ENCODE peak calls at places on chromosomes 3 and 15, in five cellular contexts. One of them, this sample, is unnamed.

GRCh38 chr15:44788748-44789147 is 52.4 kb downstream of the TRIM69 start:
- DNase-seq in K562: no peak
- DNase-seq in GM12878: no peak
- DNase-seq in NT2/D1: no peak
- DNase-seq in HCT116: no peak
- DNase-seq in this sample: no peak

GRCh38 chr15:39598186-39598850 is 17.4 kb downstream of the THBS1 start:
- DNase-seq in K562: no peak
- DNase-seq in HCT116: no peak
- DNase-seq in NT2/D1: no peak
- DNase-seq in GM12878: no peak
- DNase-seq in this sample: no peak

GRCh38 chr15:40334941-40335795 is 5.6 kb downstream of the CCDC9B start:
- DNase-seq in NT2/D1: no peak
- DNase-seq in K562: no peak
- DNase-seq in GM12878: no peak
- DNase-seq in HCT116: no peak
- DNase-seq in this sample: no peak

GRCh38 chr3:39965461-39965860 is 156.1 kb downstream of the MYRIP start:
- DNase-seq in NT2/D1: no peak
- DNase-seq in HCT116: no peak
- DNase-seq in GM12878: no peak
- DNase-seq in K562: no peak
- DNase-seq in this sample: no peak

GRCh38 chr3:197520311-197521276 is 35.2 kb downstream of the BDH1 start:
- DNase-seq in NT2/D1: no peak
- DNase-seq in HCT116: no peak
- DNase-seq in GM12878: no peak
- DNase-seq in K562: peak; percentile 65
- DNase-seq in this sample: peak; percentile 96

GRCh38 chr3:182583545-182583944 is 209.8 kb upstream of the ATP11B start:
- DNase-seq in NT2/D1: no peak
- DNase-seq in HCT116: no peak
- DNase-seq in GM12878: no peak
- DNase-seq in K562: no peak
- DNase-seq in this sample: no peak

GRCh38 chr3:117355566-117355965 is 646.0 kb downstream of the TUSC7 start:
- DNase-seq in HCT116: no peak
- DNase-seq in GM12878: no peak
- DNase-seq in NT2/D1: peak; percentile 47
- DNase-seq in K562: no peak
- DNase-seq in this sample: peak; percentile 2

GRCh38 chr15:38547255-38547997 is 17.2 kb downstream of the RASGRP1 start:
- DNase-seq in GM12878: no peak
- DNase-seq in HCT116: no peak
- DNase-seq in K562: peak; percentile 26
- DNase-seq in NT2/D1: no peak
- DNase-seq in this sample: no peak

GRCh38 chr3:184168363-184169120 is 6.1 kb upstream of the AP2M1 start:
- DNase-seq in HCT116: no peak
- DNase-seq in NT2/D1: no peak
- DNase-seq in K562: no peak
- DNase-seq in GM12878: no peak
- DNase-seq in this sample: no peak

GRCh38 chr3:54660599-54661210 is 267.2 kb downstream of the LRTM1 start:
- DNase-seq in GM12878: no peak
- DNase-seq in K562: no peak
- DNase-seq in HCT116: no peak
- DNase-seq in NT2/D1: no peak
- DNase-seq in this sample: no peak

GRCh38 chr3:163561151-163561550 is 1517.1 kb downstream of the SI start:
- DNase-seq in HCT116: no peak
- DNase-seq in GM12878: no peak
- DNase-seq in NT2/D1: no peak
- DNase-seq in K562: no peak
- DNase-seq in this sample: no peak

DNA sequence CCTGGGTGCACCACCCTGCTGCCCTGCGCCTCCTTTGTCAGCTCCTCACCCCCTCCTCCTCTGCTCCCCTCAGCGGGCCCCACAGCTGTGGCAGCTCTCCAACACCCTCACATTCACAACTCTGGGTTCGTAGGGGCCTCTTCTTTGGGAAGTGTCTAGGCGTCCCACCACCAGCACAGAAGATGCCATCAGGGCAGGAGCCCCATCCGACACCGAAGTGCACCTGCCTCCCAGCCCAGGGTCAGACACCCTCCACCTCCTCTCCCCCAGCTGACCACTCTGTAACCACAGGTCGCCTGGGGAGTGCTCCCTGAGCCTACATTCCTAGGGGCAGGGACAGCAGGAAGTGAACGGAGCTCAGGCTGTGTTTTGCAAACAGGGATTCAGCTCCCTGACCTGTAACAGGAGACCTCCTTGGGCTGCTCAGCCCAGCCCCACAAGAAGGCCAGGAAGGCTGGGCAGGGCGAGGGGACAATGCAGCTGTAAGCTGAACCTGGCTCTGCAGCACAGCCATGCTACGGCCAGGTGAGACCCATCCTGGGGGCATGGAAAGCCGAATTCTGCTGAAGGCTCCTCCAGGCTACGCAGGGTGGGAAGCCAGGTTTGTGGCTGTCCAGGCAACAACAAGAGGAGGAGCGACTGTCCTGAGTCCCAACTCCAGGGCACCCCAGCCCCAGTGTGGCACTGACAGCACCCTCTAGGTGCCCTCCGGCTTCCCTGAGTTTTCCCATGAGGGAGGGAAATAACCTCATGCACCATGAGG is 269.0 kb downstream of the GOLGA6L6 start:
- DNase-seq in NT2/D1: peak; percentile 73
- DNase-seq in HCT116: no peak
- DNase-seq in K562: no peak
- DNase-seq in GM12878: no peak
- DNase-seq in this sample: no peak
- TF ChIP-seq ZNF274 in NT2/D1: no peak
- TF ChIP-seq ZNF274 in HCT116: no peak
- TF ChIP-seq ZNF274 in K562: no peak
- TF ChIP-seq ZNF274 in GM12878: no peak
- TF ChIP-seq ZNF274 in this sample: no peak

DNA sequence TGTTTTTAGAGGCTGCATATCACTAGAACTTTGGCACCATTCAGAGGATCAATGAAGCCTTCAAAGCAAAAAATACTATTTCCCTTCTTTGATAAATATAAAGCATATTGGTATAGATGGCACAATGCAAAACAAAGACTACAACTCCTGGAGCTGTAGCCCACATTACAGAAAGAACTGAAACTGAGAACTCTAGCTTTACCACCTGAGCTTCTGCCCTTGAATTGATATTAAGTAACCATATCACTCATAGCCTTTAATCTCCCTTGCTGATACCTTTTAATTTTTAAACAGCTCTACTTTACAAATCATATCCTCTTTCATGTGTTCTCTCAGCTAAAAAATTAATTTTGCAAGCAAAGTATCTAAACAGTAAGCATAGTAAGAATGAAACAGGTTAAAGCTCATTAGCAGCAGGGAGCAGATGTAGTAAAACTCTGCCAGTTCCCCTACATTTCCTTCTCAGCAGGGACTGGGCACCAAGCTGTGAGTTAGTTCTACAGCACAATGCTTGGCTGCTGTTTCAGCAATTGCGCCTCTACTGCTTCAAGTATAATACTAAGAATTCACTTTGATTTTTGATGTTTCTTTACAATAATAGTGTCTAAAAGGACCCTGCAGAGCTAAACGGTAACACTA is 97.9 kb upstream of the NANOGP8 start:
- DNase-seq in NT2/D1: peak; percentile 25
- DNase-seq in HCT116: no peak
- DNase-seq in K562: no peak
- DNase-seq in GM12878: peak; percentile 45
- DNase-seq in this sample: no peak
- TF ChIP-seq ZNF274 in NT2/D1: no peak
- TF ChIP-seq ZNF274 in HCT116: no peak
- TF ChIP-seq ZNF274 in K562: no peak
- TF ChIP-seq ZNF274 in GM12878: no peak
- TF ChIP-seq ZNF274 in this sample: no peak

GRCh38 chr3:76369170-76369569 is 583.8 kb upstream of the ZNF717 start:
- DNase-seq in GM12878: no peak
- DNase-seq in HCT116: no peak
- DNase-seq in K562: no peak
- DNase-seq in NT2/D1: no peak
- DNase-seq in this sample: no peak
- TF ChIP-seq ZNF274 in GM12878: no peak
- TF ChIP-seq ZNF274 in HCT116: no peak
- TF ChIP-seq ZNF274 in K562: no peak
- TF ChIP-seq ZNF274 in NT2/D1: no peak
- TF ChIP-seq ZNF274 in this sample: no peak

GRCh38 chr15:67776600-67776999 is 48.7 kb upstream of the SKOR1 start:
- DNase-seq in NT2/D1: no peak
- DNase-seq in GM12878: no peak
- DNase-seq in HCT116: no peak
- DNase-seq in K562: no peak
- DNase-seq in this sample: no peak
- TF ChIP-seq ZNF274 in NT2/D1: no peak
- TF ChIP-seq ZNF274 in GM12878: no peak
- TF ChIP-seq ZNF274 in HCT116: no peak
- TF ChIP-seq ZNF274 in K562: no peak
- TF ChIP-seq ZNF274 in this sample: no peak

GRCh38 chr15:34984884-34985630 is 3.0 kb downstream of the ZNF770 start:
- DNase-seq in K562: no peak
- DNase-seq in HCT116: no peak
- DNase-seq in NT2/D1: no peak
- DNase-seq in GM12878: no peak
- DNase-seq in this sample: peak; percentile 44
- TF ChIP-seq ZNF274 in K562: no peak
- TF ChIP-seq ZNF274 in HCT116: no peak
- TF ChIP-seq ZNF274 in NT2/D1: no peak
- TF ChIP-seq ZNF274 in GM12878: no peak
- TF ChIP-seq ZNF274 in this sample: no peak

DNA sequence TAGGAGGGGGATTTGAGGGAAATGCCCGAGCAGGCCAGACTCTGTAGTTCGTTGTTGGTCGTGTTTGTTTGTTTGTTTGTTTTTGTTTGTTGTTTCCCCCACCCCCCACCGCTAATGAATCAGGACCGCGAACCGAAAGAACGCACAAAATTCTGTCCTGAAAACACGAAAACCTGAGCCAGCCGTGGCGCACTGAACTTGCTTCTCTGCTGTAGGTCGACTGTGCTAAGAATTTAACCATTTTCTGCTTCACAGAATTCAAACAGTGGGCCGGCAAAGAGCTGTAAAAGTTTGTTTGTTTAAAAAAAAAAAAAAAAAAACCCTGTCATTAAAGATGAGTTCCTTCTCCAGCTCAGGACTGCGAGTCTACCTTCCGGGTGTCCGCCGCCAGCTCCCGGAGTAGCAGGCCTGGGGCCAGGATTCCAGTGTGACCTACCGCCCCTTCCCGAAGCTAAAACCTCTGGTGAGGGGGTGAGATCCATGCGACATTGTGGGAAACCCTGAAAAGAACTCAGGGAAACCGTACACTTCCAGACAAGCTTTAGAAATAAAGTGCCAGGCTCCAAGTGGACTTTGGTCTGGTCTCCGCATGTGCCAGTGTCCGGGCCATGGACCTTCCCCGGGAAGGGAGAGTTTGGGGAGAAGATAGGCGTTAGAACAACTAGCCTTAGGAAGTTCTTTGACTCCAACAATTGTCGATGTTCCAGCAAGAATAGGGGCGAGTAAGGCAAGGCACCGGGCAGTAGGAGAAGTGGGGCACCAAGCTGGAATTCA is 12.0 kb downstream of the ZIC4 start:
- DNase-seq in GM12878: no peak
- DNase-seq in NT2/D1: no peak
- DNase-seq in HCT116: no peak
- DNase-seq in K562: no peak
- DNase-seq in this sample: no peak
- TF ChIP-seq ZNF274 in GM12878: no peak
- TF ChIP-seq ZNF274 in NT2/D1: no peak
- TF ChIP-seq ZNF274 in HCT116: no peak
- TF ChIP-seq ZNF274 in K562: no peak
- TF ChIP-seq ZNF274 in this sample: no peak

GRCh38 chr15:81480645-81481053 is 106.6 kb upstream of the TMC3 start:
- DNase-seq in NT2/D1: peak; percentile 18
- DNase-seq in K562: peak; percentile 27
- DNase-seq in GM12878: peak; percentile 11
- DNase-seq in HCT116: peak; percentile 24
- DNase-seq in this sample: peak; percentile 31
- TF ChIP-seq ZNF274 in NT2/D1: no peak
- TF ChIP-seq ZNF274 in K562: no peak
- TF ChIP-seq ZNF274 in GM12878: no peak
- TF ChIP-seq ZNF274 in HCT116: no peak
- TF ChIP-seq ZNF274 in this sample: no peak

GRCh38 chr15:68682906-68683490 is 104.2 kb downstream of the CORO2B start:
- DNase-seq in K562: no peak
- DNase-seq in NT2/D1: no peak
- DNase-seq in HCT116: no peak
- DNase-seq in GM12878: no peak
- DNase-seq in this sample: no peak
- TF ChIP-seq ZNF274 in K562: no peak
- TF ChIP-seq ZNF274 in NT2/D1: no peak
- TF ChIP-seq ZNF274 in HCT116: no peak
- TF ChIP-seq ZNF274 in GM12878: no peak
- TF ChIP-seq ZNF274 in this sample: no peak

GRCh38 chr3:134214239-134214638 is 36.4 kb downstream of the RYK start:
- DNase-seq in NT2/D1: no peak
- DNase-seq in GM12878: no peak
- DNase-seq in K562: no peak
- DNase-seq in HCT116: no peak
- DNase-seq in this sample: no peak

GRCh38 chr3:134216851-134217250 is 33.8 kb downstream of the RYK start:
- DNase-seq in HCT116: no peak
- DNase-seq in GM12878: no peak
- DNase-seq in NT2/D1: no peak
- DNase-seq in K562: no peak
- DNase-seq in this sample: no peak

GRCh38 chr3:134212898-134213665 is 37.6 kb downstream of the RYK start:
- DNase-seq in K562: peak; percentile 62
- DNase-seq in HCT116: peak; percentile 60
- DNase-seq in NT2/D1: peak; percentile 81
- DNase-seq in GM12878: peak; percentile 51
- DNase-seq in this sample: peak; percentile 66

GRCh38 chr3:134216206-134216764 is 34.4 kb downstream of the RYK start:
- DNase-seq in GM12878: no peak
- DNase-seq in NT2/D1: no peak
- DNase-seq in K562: no peak
- DNase-seq in HCT116: no peak
- DNase-seq in this sample: no peak

DNA sequence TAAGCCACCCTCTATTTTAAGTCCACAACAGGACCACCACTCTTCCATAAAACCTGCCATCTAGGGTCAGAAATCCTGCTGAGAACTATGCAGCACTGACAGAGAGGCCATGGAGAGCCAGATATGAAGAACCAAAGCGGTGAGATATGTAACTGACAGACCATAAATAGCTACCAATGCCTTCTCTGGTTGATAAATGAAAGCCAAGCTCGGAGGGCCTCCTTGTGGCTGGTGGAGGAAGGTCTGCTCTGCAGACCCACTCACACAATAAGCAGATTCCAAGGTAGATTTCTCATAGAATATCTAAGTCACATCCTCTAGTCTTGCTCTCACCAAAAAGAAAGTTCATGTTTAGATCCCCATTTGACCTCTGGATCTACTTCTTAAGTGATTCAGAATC is 38.9 kb downstream of the RYK start:
- DNase-seq in GM12878: no peak
- DNase-seq in NT2/D1: no peak
- DNase-seq in HCT116: peak; percentile 31
- DNase-seq in K562: peak; percentile 43
- DNase-seq in this sample: peak; percentile 15
- TF ChIP-seq ZNF274 in GM12878: no peak
- TF ChIP-seq ZNF274 in NT2/D1: no peak
- TF ChIP-seq ZNF274 in HCT116: no peak
- TF ChIP-seq ZNF274 in K562: no peak
- TF ChIP-seq ZNF274 in this sample: no peak

GRCh38 chr3:127787071-127787490 is 35.2 kb downstream of the MGLL start:
- DNase-seq in HCT116: no peak
- DNase-seq in NT2/D1: no peak
- DNase-seq in GM12878: no peak
- DNase-seq in K562: no peak
- DNase-seq in this sample: no peak
- TF ChIP-seq ZNF274 in HCT116: no peak
- TF ChIP-seq ZNF274 in NT2/D1: no peak
- TF ChIP-seq ZNF274 in GM12878: no peak
- TF ChIP-seq ZNF274 in K562: no peak
- TF ChIP-seq ZNF274 in this sample: no peak